ENCODE peak calls at places on chromosomes 1 and 21, in six cellular contexts. P is CD4-positive, alpha-beta T cell; S is ureter; V is AG09309; O is ELF-1; T is NCI-H69. F is an unnamed sample.
A peak's percentile ranks its signal among the peaks of the same experiment; 100 is the strongest.

GRCh38 chr21:36456714-36457399 is 23.1 kb downstream of the CLDN14 start:
- DNase-seq in P (no peak), S (no peak), V (no peak), O (no peak), T (peak; percentile 15), F (no peak)

GRCh38 chr1:218985424-218985823 is 188.3 kb upstream of the LYPLAL1 start:
- DNase-seq in P (no peak), S (no peak), V (no peak), O (no peak), T (peak; percentile 98), F (no peak)

GRCh38 chr1:24206516-24207394 is 19.7 kb upstream of the IFNLR1 start:
- DNase-seq in P (no peak), S (peak; percentile 77), V (no peak), O (no peak), T (peak; percentile 55), F (no peak)

GRCh38 chr1:47574451-47575165 is 136.8 kb downstream of the FOXD2 start:
- DNase-seq in P (no peak), S (no peak), V (no peak), O (no peak), T (no peak), F (no peak)

GRCh38 chr1:205073511-205073910 is 10.7 kb downstream of the TMEM81 start:
- DNase-seq in P (no peak), S (no peak), V (no peak), O (no peak), T (peak; percentile 16), F (no peak)

GRCh38 chr21:37165606-37166005 is 92.6 kb downstream of the TTC3 start:
- DNase-seq in P (no peak), S (no peak), V (peak; percentile 13), O (no peak), T (no peak), F (no peak)

GRCh38 chr1:33819290-33819912 is 44.5 kb upstream of the HMGB4 start:
- DNase-seq in P (no peak), S (no peak), V (no peak), O (no peak), T (no peak), F (no peak)

GRCh38 chr1:168960595-168960994 is 145.9 kb upstream of the ATP1B1 start:
- DNase-seq in P (no peak), S (no peak), V (no peak), O (no peak), T (peak; percentile 17), F (no peak)

GRCh38 chr1:211372463-211372862 is 45.8 kb downstream of the TRAF5 start:
- DNase-seq in P (no peak), S (no peak), V (no peak), O (no peak), T (no peak), F (no peak)

GRCh38 chr21:24825348-24825747 is 781.9 kb downstream of the MRPL39 start:
- DNase-seq in P (no peak), S (no peak), V (no peak), O (no peak), T (no peak), F (no peak)

GRCh38 chr1:173771536-173771935 is 52.9 kb upstream of the DARS2 start:
- DNase-seq in P (no peak), S (no peak), V (no peak), O (no peak), T (no peak), F (no peak)

GRCh38 chr1:109502368-109502851 is 7.1 kb downstream of the AMIGO1 start:
- DNase-seq in P (peak; percentile 57), S (no peak), V (no peak), O (no peak), T (no peak), F (no peak)

GRCh38 chr1:91018006-91018405 is 3.8 kb downstream of the ZNF644 start:
- DNase-seq in P (no peak), S (no peak), V (no peak), O (no peak), T (peak; percentile 7), F (no peak)

GRCh38 chr1:24605534-24606295 is 37.4 kb upstream of the SRRM1 start:
- DNase-seq in P (no peak), S (no peak), V (no peak), O (no peak), T (no peak), F (no peak)

GRCh38 chr21:34307991-34308532 is 55.7 kb upstream of the KCNE2 start:
- DNase-seq in P (no peak), S (no peak), V (no peak), O (no peak), T (no peak), F (no peak)

GRCh38 chr1:66012076-66012769 is 219.5 kb downstream of the PDE4B start:
- DNase-seq in P (no peak), S (no peak), V (peak; percentile 21), O (no peak), T (no peak), F (no peak)